ENCODE peak calls at places on chromosomes 7 and 10, in four cellular contexts. Y is HL-60, O is K562, Z is GM12878. S is an unnamed sample.

GRCh38 chr10:127307338-127307737 is 110.9 kb upstream of the INSYN2A start:
- DNase-seq in O (no peak), Y (no peak), Z (no peak), S (no peak)

GRCh38 chr7:105734233-105734632 is 142.2 kb downstream of the ATXN7L1 start:
- DNase-seq in O (no peak), Z (no peak), Y (no peak), S (no peak)

GRCh38 chr10:135601-136464 is 578 bp downstream of the ZMYND11 start:
- DNase-seq in Z (no peak), Y (peak), O (peak), S (peak)

GRCh38 chr7:83248000-83248399 is 85.3 kb upstream of the PCLO start:
- DNase-seq in Y (no peak), Z (no peak), O (no peak), S (no peak)

GRCh38 chr10:131781076-131781475 is 119.7 kb upstream of the PPP2R2D start:
- DNase-seq in Z (no peak), Y (no peak), O (no peak), S (no peak)

GRCh38 chr10:119207713-119208552 is 562 bp downstream of the GRK5 start:
- DNase-seq in O (no peak), Y (no peak), Z (no peak), S (no peak)

GRCh38 chr7:117051808-117052207 is 98.5 kb downstream of the ST7 start:
- DNase-seq in Z (no peak), O (no peak), Y (no peak), S (no peak)

GRCh38 chr7:82413237-82413636 is 30.3 kb downstream of the CACNA2D1 start:
- DNase-seq in O (no peak), Y (no peak), Z (no peak), S (no peak)

GRCh38 chr7:21767300-21767900 is 178.3 kb downstream of the CDCA7L start:
- DNase-seq in Y (peak), O (peak), Z (peak), S (peak)

GRCh38 chr7:104790440-104790839 is 223.6 kb upstream of the KMT2E start:
- DNase-seq in Z (no peak), Y (no peak), O (no peak), S (no peak)

GRCh38 chr7:148982596-148983219 is 45.6 kb downstream of the PDIA4 start:
- DNase-seq in Y (no peak), O (peak), Z (no peak), S (no peak)

GRCh38 chr7:117019786-117020604 is 66.7 kb downstream of the ST7 start:
- DNase-seq in Y (no peak), Z (no peak), O (no peak), S (no peak)

GRCh38 chr10:68302871-68303270 is 29.0 kb upstream of the HNRNPH3 start:
- DNase-seq in Y (no peak), Z (no peak), O (no peak), S (no peak)

GRCh38 chr10:77680811-77681210 is 43.2 kb upstream of the KCNMA1 start:
- DNase-seq in Y (no peak), O (no peak), Z (no peak), S (no peak)

GRCh38 chr7:2247141-2247985 is 5.3 kb downstream of the NUDT1 start:
- DNase-seq in O (peak), Y (no peak), Z (no peak), S (peak)

GRCh38 chr10:98576096-98576495 is 129.4 kb upstream of the HPS1 start:
- DNase-seq in O (no peak), Z (no peak), Y (no peak), S (no peak)

GRCh38 chr10:63738410-63738809 is 217.2 kb downstream of the REEP3 start:
- DNase-seq in Z (no peak), Y (no peak), O (no peak), S (no peak)

GRCh38 chr10:89563861-89564478 is 28.6 kb upstream of the SLC16A12 start:
- DNase-seq in O (peak), Y (peak), Z (peak), S (peak)

GRCh38 chr10:97888641-97889262 is 39.1 kb downstream of the GOLGA7B start:
- DNase-seq in O (peak), Y (no peak), Z (no peak), S (no peak)

GRCh38 chr10:21315321-21316220 is 209.9 kb downstream of the SKIDA1 start:
- DNase-seq in Y (no peak), O (no peak), Z (no peak), S (no peak)

GRCh38 chr7:158000160-158000559 is 587.5 kb downstream of the PTPRN2 start:
- DNase-seq in Y (no peak), O (no peak), Z (no peak), S (no peak)

GRCh38 chr7:105461518-105461917 is 60.6 kb downstream of the PUS7 start:
- DNase-seq in Z (no peak), Y (no peak), O (no peak), S (no peak)

GRCh38 chr10:28633750-28634149 is 43.6 kb upstream of the BAMBI start:
- DNase-seq in Z (no peak), Y (no peak), O (no peak), S (no peak)

GRCh38 chr10:31605846-31606543 is 287.0 kb downstream of the ZEB1 start:
- DNase-seq in Z (no peak), Y (no peak), O (no peak), S (no peak)

GRCh38 chr7:47931788-47932425 is 16.4 kb downstream of the PKD1L1 start:
- DNase-seq in Z (no peak), Y (no peak), O (no peak), S (no peak)

GRCh38 chr7:134778941-134779740 is at the start of gene CALD1:
- DNase-seq in Z (no peak), O (no peak), Y (no peak), S (no peak)

GRCh38 chr7:47143344-47143743 is 438.6 kb downstream of the TNS3 start:
- DNase-seq in Y (no peak), O (no peak), Z (no peak), S (no peak)

GRCh38 chr7:132049462-132050304 is 493.3 kb upstream of the PODXL start:
- DNase-seq in O (peak), Y (peak), Z (no peak), S (no peak)

GRCh38 chr7:151773795-151774194 is 103.1 kb downstream of the PRKAG2 start:
- DNase-seq in Y (no peak), Z (no peak), O (no peak), S (no peak)

GRCh38 chr7:125504848-125505247 is 575.2 kb upstream of the POT1 start:
- DNase-seq in O (peak), Z (no peak), Y (no peak), S (no peak)

GRCh38 chr7:116547347-116547746 is 22.5 kb downstream of the CAV1 start:
- DNase-seq in Z (no peak), O (no peak), Y (no peak), S (no peak)

GRCh38 chr7:114048386-114049235 is 129.8 kb upstream of the PPP1R3A start:
- DNase-seq in O (no peak), Z (no peak), Y (peak), S (no peak)

GRCh38 chr10:88193018-88193417 is 329.6 kb downstream of the PTEN start:
- DNase-seq in Y (no peak), Z (no peak), O (no peak), S (no peak)

GRCh38 chr10:76071638-76072317 is 640.4 kb downstream of the LRMDA start:
- DNase-seq in O (no peak), Z (no peak), Y (no peak), S (no peak)

GRCh38 chr10:128008521-128009250 is 101.8 kb downstream of the PTPRE start:
- DNase-seq in Y (no peak), O (no peak), Z (no peak), S (no peak)

GRCh38 chr7:31981874-31982390 is 88.3 kb downstream of the PDE1C start:
- DNase-seq in Y (no peak), Z (no peak), O (no peak), S (no peak)

GRCh38 chr7:134088199-134088598 is 38.9 kb upstream of the LRGUK start:
- DNase-seq in O (no peak), Z (no peak), Y (no peak), S (no peak)

GRCh38 chr7:22990588-22990949 is 23.4 kb downstream of the HYCC1 start:
- DNase-seq in Z (no peak), Y (no peak), O (no peak), S (no peak)

GRCh38 chr10:116748471-116748870 is 6.1 kb upstream of the HSPA12A start:
- DNase-seq in Z (no peak), O (no peak), Y (no peak), S (no peak)

GRCh38 chr10:116756277-116756676 is 13.9 kb upstream of the HSPA12A start:
- DNase-seq in O (no peak), Y (no peak), Z (no peak), S (no peak)

GRCh38 chr10:116752969-116753665 is 10.8 kb upstream of the HSPA12A start:
- DNase-seq in Z (no peak), O (no peak), Y (no peak), S (no peak)

GRCh38 chr10:116753759-116754158 is 11.4 kb upstream of the HSPA12A start:
- DNase-seq in O (no peak), Z (no peak), Y (no peak), S (no peak)

DNA sequence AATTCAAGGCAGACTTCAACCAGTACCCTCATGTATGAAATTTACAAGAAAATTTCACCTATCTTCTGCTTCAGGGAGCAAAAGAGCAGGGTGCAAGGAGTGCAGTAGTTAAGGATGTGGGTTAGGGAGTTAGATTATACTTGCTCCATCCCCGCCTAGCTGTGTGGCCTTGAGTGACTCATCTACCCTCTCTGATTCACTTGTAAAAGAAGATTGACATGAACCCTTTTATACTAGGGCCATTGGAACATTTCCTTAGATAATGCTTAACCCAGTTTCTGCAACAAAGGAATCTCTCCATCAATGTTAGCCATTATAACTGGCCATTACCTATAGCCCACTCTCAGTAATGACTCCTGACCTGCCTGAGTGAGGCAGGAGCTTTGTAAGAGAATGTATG is 10.2 kb upstream of the HSPA12A start:
- DNase-seq in Z (no peak), Y (no peak), O (no peak), S (no peak)
- TF ChIP-seq SPI1 in Z (no peak), Y (no peak), O (no peak), S (no peak)

DNA sequence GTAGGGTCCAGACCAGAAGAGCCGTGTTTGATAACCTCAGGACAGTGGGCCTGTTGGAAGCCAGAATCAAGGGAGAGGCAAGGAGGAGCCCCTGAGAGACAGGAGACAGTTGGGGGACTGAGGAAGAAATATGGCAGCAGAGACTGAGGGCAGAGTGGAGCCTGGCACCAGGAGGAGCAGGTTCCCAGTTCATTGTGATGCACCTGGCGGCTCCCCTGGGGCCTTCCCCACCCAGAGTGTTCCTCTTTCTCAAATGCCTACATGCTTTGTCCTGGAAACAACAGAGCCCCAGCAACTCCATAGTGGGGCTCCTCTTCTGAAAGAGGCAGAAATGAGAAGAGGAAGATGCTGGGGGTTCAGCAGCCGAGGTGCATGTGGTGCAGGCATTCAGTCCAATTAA is 64.3 kb downstream of the PTPRZ1 start:
- DNase-seq in O (no peak), Z (no peak), Y (no peak), S (no peak)
- TF ChIP-seq SPI1 in O (no peak), Z (no peak), Y (no peak), S (no peak)

GRCh38 chr10:51214897-51215227 is 140.6 kb downstream of the PRKG1 start:
- DNase-seq in Y (no peak), O (no peak), Z (no peak), S (no peak)

GRCh38 chr10:51215956-51216834 is 141.9 kb downstream of the PRKG1 start:
- DNase-seq in O (no peak), Y (no peak), Z (no peak), S (no peak)

GRCh38 chr10:51214207-51214896 is 140.1 kb downstream of the PRKG1 start:
- DNase-seq in Y (no peak), Z (no peak), O (no peak), S (no peak)
- TF ChIP-seq SPI1 in Y (no peak), Z (no peak), O (no peak), S (no peak)

DNA sequence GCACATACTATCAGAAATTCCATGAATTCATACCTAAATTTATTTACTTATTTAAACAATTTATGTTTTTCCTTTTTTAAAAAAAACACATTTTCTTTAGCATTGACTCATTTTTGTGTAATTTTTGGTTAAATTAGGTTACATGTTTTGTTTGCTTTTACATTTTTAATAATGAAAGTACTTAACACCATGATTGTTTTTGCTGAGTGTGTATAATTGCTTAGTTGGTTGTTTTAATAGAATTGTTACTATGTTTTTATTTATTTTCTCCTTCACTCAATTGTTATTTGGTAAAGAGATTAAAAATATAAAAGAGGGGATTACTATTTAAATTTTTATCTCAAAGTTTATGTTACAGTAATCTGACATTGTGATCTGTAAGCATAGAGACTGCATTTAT is 508.4 kb downstream of the NRG3 start:
- DNase-seq in Y (no peak), Z (no peak), O (no peak), S (no peak)
- TF ChIP-seq SPI1 in Y (no peak), Z (no peak), O (no peak), S (no peak)

GRCh38 chr10:130436633-130437032 is 300.4 kb downstream of the GLRX3 start:
- DNase-seq in O (no peak), Z (no peak), Y (no peak), S (no peak)
- TF ChIP-seq SPI1 in O (no peak), Z (no peak), Y (no peak), S (no peak)

GRCh38 chr10:100163704-100164621 is 21.9 kb downstream of the ERLIN1 start:
- DNase-seq in O (no peak), Y (no peak), Z (no peak), S (no peak)

GRCh38 chr10:100173035-100173434 is 12.8 kb downstream of the ERLIN1 start:
- DNase-seq in Y (no peak), O (no peak), Z (no peak), S (no peak)

GRCh38 chr10:100167521-100168312 is 18.1 kb downstream of the ERLIN1 start:
- DNase-seq in O (no peak), Z (no peak), Y (no peak), S (no peak)

GRCh38 chr10:100172349-100172748 is 13.5 kb downstream of the ERLIN1 start:
- DNase-seq in Z (no peak), O (no peak), Y (no peak), S (no peak)

DNA sequence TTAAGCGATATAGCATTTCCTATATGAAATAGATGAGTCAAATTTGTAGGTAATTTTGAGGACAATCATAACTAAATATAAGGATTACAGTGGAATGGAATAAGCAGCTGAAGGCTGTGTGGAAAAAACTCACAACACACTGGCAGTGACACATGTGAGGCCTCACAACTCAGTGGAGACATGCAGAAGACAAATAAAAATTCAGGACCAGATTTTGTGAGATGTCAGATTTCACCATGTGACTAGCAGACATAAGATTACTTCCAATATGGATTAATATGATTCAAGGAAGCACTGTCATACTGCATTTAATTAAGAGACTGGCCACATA is 17.6 kb downstream of the ERLIN1 start:
- DNase-seq in O (no peak), Y (no peak), Z (no peak), S (no peak)
- TF ChIP-seq SPI1 in O (no peak), Y (no peak), Z (no peak), S (no peak)

GRCh38 chr10:71496927-71497801 is 100.4 kb downstream of the CDH23 start:
- DNase-seq in Y (no peak), Z (no peak), O (no peak), S (no peak)

GRCh38 chr10:71494470-71494869 is 97.8 kb downstream of the CDH23 start:
- DNase-seq in O (no peak), Z (no peak), Y (no peak), S (no peak)

GRCh38 chr10:71493741-71494140 is 97.0 kb downstream of the CDH23 start:
- DNase-seq in Z (no peak), O (no peak), Y (no peak), S (no peak)

GRCh38 chr10:71492871-71493270 is 96.2 kb downstream of the CDH23 start:
- DNase-seq in Y (no peak), O (no peak), Z (no peak), S (no peak)

GRCh38 chr10:71494980-71495381 is 98.3 kb downstream of the CDH23 start:
- DNase-seq in O (no peak), Y (no peak), Z (peak), S (peak)
- TF ChIP-seq SPI1 in O (peak), Y (peak), Z (peak), S (peak)

GRCh38 chr7:36739351-36739750 is 15.1 kb upstream of the AOAH start:
- DNase-seq in Z (no peak), Y (no peak), O (no peak), S (no peak)
- TF ChIP-seq SPI1 in Z (no peak), Y (no peak), O (no peak), S (no peak)

GRCh38 chr7:36286241-36286640 is 103.4 kb upstream of the ANLN start:
- DNase-seq in Z (no peak), O (no peak), Y (no peak), S (no peak)
- TF ChIP-seq SPI1 in Z (no peak), O (no peak), Y (no peak), S (no peak)

GRCh38 chr10:133195611-133196010 is 34.4 kb upstream of the UTF1 start:
- DNase-seq in O (no peak), Y (no peak), Z (no peak), S (no peak)

GRCh38 chr10:133196936-133197758 is 32.9 kb upstream of the UTF1 start:
- DNase-seq in O (no peak), Z (no peak), Y (no peak), S (no peak)

GRCh38 chr10:133195096-133195495 is 34.9 kb upstream of the UTF1 start:
- DNase-seq in O (no peak), Y (no peak), Z (no peak), S (no peak)

GRCh38 chr10:133197786-133198185 is 32.2 kb upstream of the UTF1 start:
- DNase-seq in O (no peak), Y (no peak), Z (no peak), S (no peak)

DNA sequence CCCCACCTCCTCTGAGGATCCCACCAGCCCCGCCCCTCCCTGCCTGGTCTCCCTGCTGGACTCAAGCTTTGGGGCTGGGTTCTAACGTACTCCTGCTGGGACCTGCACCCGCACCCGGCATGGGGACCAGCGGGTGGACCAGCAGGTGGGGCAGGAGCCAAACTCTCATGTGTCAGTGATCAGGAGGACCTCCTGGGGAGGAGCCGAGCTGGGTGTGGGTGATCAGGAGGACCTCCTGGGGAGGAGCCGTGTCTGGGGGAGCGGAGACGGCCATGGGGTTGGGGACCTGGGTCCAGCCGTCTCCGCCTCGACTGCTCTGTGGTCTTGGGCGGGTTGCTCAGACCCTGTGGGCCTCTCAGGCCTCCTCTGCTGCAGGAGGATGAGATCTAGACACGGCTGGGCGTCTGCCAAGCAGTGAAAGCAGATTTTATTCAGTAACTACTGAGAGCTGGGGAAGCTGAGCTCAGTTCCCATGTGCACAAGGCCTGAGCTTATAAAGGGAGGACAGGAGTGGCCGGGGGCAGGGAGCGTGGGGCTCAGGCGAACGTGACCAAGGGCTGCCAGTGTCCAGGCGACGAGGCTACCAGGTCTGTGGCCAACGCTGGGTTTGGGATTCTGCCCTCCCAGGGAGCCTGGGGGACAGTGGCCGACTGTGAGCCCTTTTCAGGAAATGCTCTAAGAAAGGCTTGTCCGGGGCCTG is 33.6 kb upstream of the UTF1 start:
- DNase-seq in Y (no peak), Z (no peak), O (peak), S (no peak)
- TF ChIP-seq SPI1 in Y (no peak), Z (no peak), O (no peak), S (no peak)

S was measured in GM12891.